ENCODE peak calls at places on chromosome 17, in ten cellular contexts. F is A549, D is NB4, B is K562, A is HepG2, Q is WTC11, U is HCT116, C is endothelial cell of umbilical vein, R is SK-N-SH, T is GM12878. P is an unnamed sample.

GRCh38 chr17:82051776-82052637 is at the start of the genes GPS1 and RFNG:
- DNase-seq in R (peak), Q (peak), D (peak), U (no peak), A (peak), B (peak), F (peak), C (peak), T (no peak), P (no peak)

GRCh38 chr17:82332669-82333278 is 792 bp downstream of the SECTM1 start:
- DNase-seq in F (peak), R (peak), T (no peak), U (peak), A (no peak), B (peak), Q (no peak), C (peak), D (peak), P (no peak)

GRCh38 chr17:81162491-81162890 is 2.8 kb upstream of the PVALEF start:
- DNase-seq in T (no peak), R (no peak), U (no peak), B (no peak), A (no peak), D (no peak), Q (no peak), F (no peak), C (no peak), P (no peak)

GRCh38 chr17:79080349-79080748 is 5.7 kb downstream of the ENGASE start:
- DNase-seq in A (no peak), Q (no peak), F (no peak), T (no peak), R (peak), B (no peak), U (no peak), D (no peak), C (no peak), P (no peak)

GRCh38 chr17:44623070-44623725 is 33.1 kb upstream of the MEIOC start:
- DNase-seq in U (peak), C (no peak), Q (no peak), T (no peak), D (no peak), F (peak), B (no peak), R (no peak), A (peak), P (no peak)

GRCh38 chr17:9021158-9021984 is at the start of gene NTN1:
- DNase-seq in U (no peak), T (no peak), B (peak), F (no peak), Q (peak), C (no peak), A (no peak), D (peak), R (peak), P (no peak)

GRCh38 chr17:64385187-64386083 is 5.2 kb downstream of the PECAM1 start:
- DNase-seq in U (peak), C (peak), Q (no peak), R (no peak), A (peak), D (peak), T (peak), F (peak), B (peak), P (no peak)

GRCh38 chr17:81867952-81868673 is 3.0 kb downstream of the ARHGDIA start:
- DNase-seq in U (peak), D (no peak), C (no peak), A (no peak), Q (no peak), B (peak), R (peak), T (no peak), F (peak), P (no peak)

GRCh38 chr17:69729937-69730336 is 315.4 kb downstream of the MAP2K6 start:
- DNase-seq in Q (no peak), R (no peak), U (no peak), C (no peak), A (no peak), D (no peak), F (no peak), B (no peak), T (no peak), P (no peak)

GRCh38 chr17:80891096-80892018 is 100.3 kb upstream of the CHMP6 start:
- DNase-seq in A (no peak), Q (no peak), B (peak), F (peak), T (peak), R (no peak), D (peak), C (peak), U (peak), P (no peak)

GRCh38 chr17:55645361-55645760 is 77.3 kb downstream of the TMEM100 start:
- DNase-seq in D (no peak), T (no peak), R (no peak), U (no peak), A (no peak), Q (no peak), F (no peak), C (no peak), B (no peak), P (no peak)

GRCh38 chr17:78818932-78819331 is 21.7 kb downstream of the USP36 start:
- DNase-seq in D (no peak), B (no peak), T (no peak), R (peak), Q (no peak), F (no peak), U (no peak), C (peak), A (no peak), P (no peak)

GRCh38 chr17:42422412-42422957 is 571 bp downstream of the CAVIN1 start:
- DNase-seq in D (peak), R (peak), T (no peak), B (peak), A (no peak), C (no peak), F (peak), Q (peak), U (no peak), P (no peak)

GRCh38 chr17:18217412-18218015 is 7.9 kb upstream of the LLGL1 start:
- DNase-seq in R (peak), C (peak), U (peak), F (peak), A (peak), B (peak), T (peak), Q (peak), D (peak), P (peak)

GRCh38 chr17:57678393-57678792 is 66.7 kb downstream of the CCDC182 start:
- DNase-seq in C (no peak), B (no peak), A (no peak), D (no peak), F (no peak), U (no peak), Q (no peak), R (no peak), T (no peak), P (no peak)

GRCh38 chr17:14672830-14673229 is 371.9 kb downstream of the HS3ST3B1 start:
- DNase-seq in F (no peak), U (no peak), A (peak), B (no peak), D (peak), Q (peak), T (no peak), C (no peak), R (no peak), P (no peak)

GRCh38 chr17:29369831-29370735 is 20.1 kb upstream of the TAOK1 start:
- DNase-seq in Q (peak), F (peak), A (peak), C (peak), B (peak), D (peak), U (peak), T (peak), R (peak), P (peak)

GRCh38 chr17:78474631-78475146 is 96.2 kb downstream of the PGS1 start:
- DNase-seq in Q (no peak), A (no peak), U (no peak), D (no peak), C (no peak), R (no peak), F (no peak), T (peak), B (no peak), P (no peak)

GRCh38 chr17:3672571-3672970 is 4.0 kb downstream of the EMC6 start:
- DNase-seq in A (no peak), U (no peak), T (no peak), C (no peak), R (no peak), B (no peak), D (no peak), F (no peak), Q (no peak), P (no peak)

GRCh38 chr17:57463103-57463885 is 207.0 kb downstream of the MSI2 start:
- DNase-seq in B (peak), Q (no peak), A (peak), R (no peak), U (no peak), T (peak), D (peak), F (peak), C (no peak), P (no peak)

GRCh38 chr17:64413505-64413904 is 22.8 kb upstream of the PECAM1 start:
- DNase-seq in T (peak), R (no peak), D (no peak), B (no peak), C (no peak), A (no peak), U (no peak), F (no peak), Q (no peak), P (no peak)

GRCh38 chr17:81233811-81234505 is 4.9 kb downstream of the TEPSIN start:
- DNase-seq in A (no peak), F (no peak), R (no peak), U (no peak), D (no peak), T (no peak), B (no peak), C (no peak), Q (no peak), P (no peak)

GRCh38 chr17:46793541-46793940 is 25.0 kb downstream of the WNT3 start:
- DNase-seq in U (no peak), Q (no peak), C (no peak), A (no peak), R (no peak), B (no peak), F (no peak), D (no peak), T (no peak), P (no peak)

GRCh38 chr17:9432121-9432866 is 143.3 kb downstream of the STX8 start:
- DNase-seq in B (no peak), T (peak), R (no peak), F (no peak), C (no peak), A (no peak), D (no peak), Q (no peak), U (no peak), P (no peak)

GRCh38 chr17:63437287-63438091 is 8.6 kb downstream of the CYB561 start:
- DNase-seq in R (peak), B (peak), A (no peak), T (no peak), U (no peak), Q (no peak), F (no peak), D (no peak), C (no peak), P (no peak)

GRCh38 chr17:38427160-38427949 is 909 bp upstream of the ARHGAP23 start:
- DNase-seq in A (no peak), T (no peak), D (no peak), F (no peak), U (no peak), R (no peak), B (no peak), Q (no peak), C (no peak), P (no peak)

GRCh38 chr17:8753976-8754440 is 4.3 kb downstream of the SPDYE4 start:
- DNase-seq in D (peak), R (no peak), A (peak), F (peak), Q (no peak), C (peak), U (peak), B (no peak), T (no peak), P (no peak)

DNA sequence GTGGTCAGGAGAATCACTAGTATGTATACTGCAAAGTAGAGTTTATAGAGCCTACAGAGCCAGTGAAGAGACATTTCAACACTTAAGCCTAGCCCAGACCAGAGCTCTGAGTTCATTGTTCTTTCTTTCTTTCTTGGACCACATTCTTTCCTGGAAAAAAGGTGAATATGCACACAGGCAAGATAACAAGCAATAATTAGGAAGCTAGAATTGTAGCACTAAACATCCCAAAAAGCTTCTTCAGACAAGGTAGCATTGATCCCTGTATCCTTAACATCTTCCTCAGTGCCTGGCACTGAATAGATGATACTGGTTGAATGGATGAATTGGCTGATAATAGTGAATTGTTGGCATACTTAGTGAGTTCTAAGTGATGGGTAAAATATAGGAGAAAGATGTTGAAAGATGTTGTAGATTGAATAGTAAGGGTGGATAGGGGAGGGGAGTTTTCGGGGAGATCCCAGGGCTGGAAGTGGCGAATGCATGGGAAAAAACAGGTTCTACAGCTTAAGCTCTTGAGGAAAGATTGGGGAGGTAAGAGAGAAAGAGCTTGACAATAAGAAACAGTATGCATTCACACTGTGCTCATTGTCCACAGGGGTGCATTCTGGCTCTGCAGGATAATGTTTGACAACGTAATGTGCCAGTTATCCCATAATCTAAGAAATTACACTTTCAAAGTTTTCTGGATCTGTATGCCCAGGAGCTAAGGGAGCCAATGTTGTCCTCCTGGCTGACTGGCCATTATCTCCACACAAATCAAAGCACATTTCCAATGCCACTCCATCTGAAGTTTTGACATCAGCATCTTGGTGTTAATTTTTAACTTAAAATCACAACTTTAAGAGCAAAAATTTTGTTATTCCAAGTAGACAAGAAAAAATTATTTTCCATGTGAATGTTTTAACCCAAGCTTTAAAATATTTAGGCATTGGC is 35.6 kb downstream of the TUBD1 start:
- DNase-seq in C (no peak), F (peak), T (no peak), U (no peak), A (no peak), D (no peak), B (no peak), R (no peak), Q (no peak), P (no peak)
- TF ChIP-seq MAX in C (no peak), F (no peak), T (no peak), U (no peak), A (no peak), D (no peak), B (no peak), R (no peak), Q (no peak), P (no peak)

GRCh38 chr17:7347630-7348477 is 4.1 kb upstream of the KCTD11 start:
- DNase-seq in F (no peak), D (no peak), C (no peak), T (no peak), U (no peak), Q (no peak), R (no peak), B (no peak), A (no peak), P (no peak)
- TF ChIP-seq MAX in F (no peak), D (no peak), C (no peak), T (no peak), U (no peak), Q (no peak), R (no peak), B (no peak), A (no peak), P (no peak)

GRCh38 chr17:50480142-50480764 is 1.6 kb downstream of the RSAD1 start:
- DNase-seq in R (no peak), U (no peak), A (no peak), C (no peak), T (no peak), D (no peak), F (no peak), Q (no peak), B (no peak), P (no peak)

GRCh38 chr17:50478391-50479361 is at the start of gene RSAD1:
- DNase-seq in D (peak), F (peak), C (peak), B (peak), A (peak), Q (peak), T (peak), R (peak), U (peak), P (peak)

GRCh38 chr17:50480854-50481490 is 2.3 kb downstream of the RSAD1 start:
- DNase-seq in R (no peak), A (no peak), F (no peak), D (peak), T (no peak), Q (no peak), C (peak), B (no peak), U (no peak), P (no peak)

GRCh38 chr17:50477976-50478375 is 684 bp upstream of the RSAD1 start:
- DNase-seq in A (no peak), T (no peak), D (no peak), Q (no peak), C (no peak), U (no peak), B (no peak), F (no peak), R (no peak), P (no peak)

DNA sequence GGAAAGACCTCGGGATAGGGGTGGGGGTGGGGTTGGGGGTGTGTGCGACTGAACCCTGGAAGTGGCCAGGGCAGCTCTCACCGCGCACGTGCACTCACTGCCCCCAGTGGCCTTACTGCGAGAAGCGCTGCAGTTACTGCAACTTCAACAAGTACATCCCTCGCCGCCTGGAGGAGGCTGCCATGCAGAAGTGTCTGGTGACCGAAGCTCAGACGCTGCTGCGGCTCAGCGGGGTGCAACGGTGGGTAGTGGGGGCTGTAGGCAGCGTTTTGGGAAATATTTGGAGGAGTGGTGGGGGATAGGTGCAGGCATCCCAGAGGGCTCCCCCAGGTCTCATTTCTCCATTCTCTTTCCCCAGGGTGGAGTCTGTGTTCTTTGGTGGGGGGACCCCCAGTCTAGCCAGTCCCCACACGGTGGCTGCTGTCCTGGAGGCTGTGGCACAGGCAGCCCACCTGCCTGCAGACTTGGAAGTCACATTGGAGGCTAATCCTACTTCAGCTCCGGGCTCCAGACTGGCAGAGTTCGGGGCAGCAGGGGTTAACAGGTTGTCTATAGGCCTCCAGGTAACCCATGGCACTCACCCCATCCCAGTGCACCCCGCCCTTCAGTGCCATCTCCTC is 972 bp downstream of the RSAD1 start:
- DNase-seq in T (peak), R (peak), B (peak), F (peak), D (peak), A (peak), U (peak), Q (peak), C (peak), P (peak)
- TF ChIP-seq MAX in T (no peak), R (peak), B (peak), F (peak), D (peak), A (peak), U (peak), Q (peak), C (peak), P (peak)

GRCh38 chr17:680554-680953 is 34.1 kb downstream of the VPS53 start:
- DNase-seq in A (no peak), C (no peak), U (no peak), R (no peak), Q (no peak), B (no peak), F (no peak), D (no peak), T (no peak), P (no peak)

GRCh38 chr17:683499-684254 is 31.0 kb downstream of the VPS53 start:
- DNase-seq in U (no peak), D (no peak), T (no peak), C (no peak), B (no peak), F (peak), A (no peak), R (no peak), Q (no peak), P (no peak)

GRCh38 chr17:682150-682549 is 32.5 kb downstream of the VPS53 start:
- DNase-seq in Q (no peak), T (no peak), B (no peak), D (no peak), F (no peak), R (no peak), C (no peak), U (no peak), A (no peak), P (no peak)

GRCh38 chr17:683040-683439 is 31.6 kb downstream of the VPS53 start:
- DNase-seq in D (no peak), C (no peak), A (no peak), T (no peak), B (no peak), U (no peak), Q (no peak), R (no peak), F (no peak), P (no peak)

GRCh38 chr17:681738-682137 is 32.9 kb downstream of the VPS53 start:
- DNase-seq in A (no peak), T (no peak), D (no peak), C (no peak), Q (no peak), F (no peak), R (no peak), B (no peak), U (no peak), P (no peak)
- TF ChIP-seq MAX in A (no peak), T (no peak), D (no peak), C (no peak), Q (no peak), F (no peak), R (no peak), B (no peak), U (no peak), P (no peak)

DNA sequence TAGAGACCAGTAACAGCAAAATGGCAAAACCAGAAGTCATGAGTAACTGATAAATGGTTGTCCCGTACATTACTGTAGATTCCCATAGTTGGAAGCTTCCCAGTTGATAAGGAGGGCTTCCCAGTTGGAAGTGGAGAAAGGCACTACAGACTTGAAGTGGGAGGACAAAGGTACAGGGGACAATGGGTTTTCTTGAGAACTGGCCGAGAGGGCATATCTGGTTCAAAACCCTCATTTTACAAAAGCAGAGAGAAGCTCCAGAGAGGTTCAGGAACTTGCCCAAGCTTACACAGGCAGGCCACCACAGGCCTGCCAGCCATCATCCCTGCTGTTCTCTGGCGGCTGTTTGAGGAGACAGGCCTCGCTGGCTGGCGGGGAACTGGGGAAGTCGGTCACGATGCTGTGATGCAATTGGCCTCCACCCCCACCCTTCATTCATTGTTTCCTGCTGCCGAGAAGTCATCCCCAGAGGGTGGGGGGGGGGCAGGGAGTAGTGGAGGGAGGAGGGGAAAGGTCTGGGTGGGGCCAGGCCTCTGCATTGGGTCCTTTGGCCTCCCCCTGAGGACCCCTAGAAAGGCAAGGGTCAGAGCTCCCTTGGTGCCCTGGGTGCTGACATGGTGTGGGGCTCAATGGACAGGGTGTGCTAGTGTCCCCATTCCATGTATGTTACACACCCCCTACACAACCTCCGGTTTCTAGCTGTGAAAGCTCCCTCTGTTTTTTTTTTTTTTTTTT is 3.0 kb downstream of the UBALD2 start:
- DNase-seq in B (peak), A (no peak), T (peak), U (no peak), F (no peak), Q (no peak), C (peak), R (peak), D (peak), P (no peak)
- TF ChIP-seq MAX in B (no peak), A (no peak), T (peak), U (no peak), F (no peak), Q (no peak), C (no peak), R (no peak), D (peak), P (no peak)